ENCODE peak calls at places on chromosome 17, in seven cellular contexts. One of them, this sample, is unnamed.

GRCh38 chr17:69870091-69870530 is 204.9 kb upstream of the KCNJ16 start:
- DNase-seq in psoas muscle: no peak
- DNase-seq in ovary: no peak
- DNase-seq in PC-9: peak; percentile 91
- DNase-seq in A549: peak; percentile 10
- DNase-seq in dorsolateral prefrontal cortex: no peak
- DNase-seq in uterus: no peak
- DNase-seq in this sample: no peak

GRCh38 chr17:48037924-48038323 is 327 bp upstream of the COPZ2 start:
- DNase-seq in ovary: no peak
- DNase-seq in psoas muscle: no peak
- DNase-seq in uterus: no peak
- DNase-seq in PC-9: no peak
- DNase-seq in A549: no peak
- DNase-seq in dorsolateral prefrontal cortex: no peak
- DNase-seq in this sample: no peak

GRCh38 chr17:4310349-4311060 is 46.7 kb upstream of the ANKFY1 start:
- DNase-seq in A549: no peak
- DNase-seq in PC-9: no peak
- DNase-seq in psoas muscle: no peak
- DNase-seq in uterus: no peak
- DNase-seq in dorsolateral prefrontal cortex: peak; percentile 35
- DNase-seq in ovary: no peak
- DNase-seq in this sample: no peak

GRCh38 chr17:5120036-5120435 is 4.2 kb downstream of the USP6 start:
- DNase-seq in psoas muscle: no peak
- DNase-seq in ovary: no peak
- DNase-seq in uterus: no peak
- DNase-seq in A549: no peak
- DNase-seq in PC-9: no peak
- DNase-seq in dorsolateral prefrontal cortex: no peak
- DNase-seq in this sample: no peak

GRCh38 chr17:18992454-18993130 is 12.0 kb downstream of the FAM83G start:
- DNase-seq in PC-9: no peak
- DNase-seq in psoas muscle: no peak
- DNase-seq in ovary: no peak
- DNase-seq in A549: no peak
- DNase-seq in uterus: no peak
- DNase-seq in dorsolateral prefrontal cortex: no peak
- DNase-seq in this sample: no peak

GRCh38 chr17:65131244-65131643 is 5.9 kb upstream of the RGS9 start:
- DNase-seq in dorsolateral prefrontal cortex: no peak
- DNase-seq in ovary: no peak
- DNase-seq in uterus: no peak
- DNase-seq in PC-9: no peak
- DNase-seq in psoas muscle: no peak
- DNase-seq in A549: no peak
- DNase-seq in this sample: no peak

GRCh38 chr17:9644910-9645751 is at the start of gene USP43:
- DNase-seq in A549: peak; percentile 72
- DNase-seq in psoas muscle: peak; percentile 15
- DNase-seq in PC-9: peak; percentile 59
- DNase-seq in dorsolateral prefrontal cortex: no peak
- DNase-seq in ovary: no peak
- DNase-seq in uterus: no peak
- DNase-seq in this sample: peak; percentile 88

GRCh38 chr17:40542562-40543411 is 22.5 kb downstream of the CCR7 start:
- DNase-seq in uterus: peak; percentile 97
- DNase-seq in PC-9: no peak
- DNase-seq in dorsolateral prefrontal cortex: peak; percentile 44
- DNase-seq in ovary: peak; percentile 95
- DNase-seq in A549: peak; percentile 100
- DNase-seq in psoas muscle: peak; percentile 88
- DNase-seq in this sample: peak; percentile 38

GRCh38 chr17:36933174-36934143 is 3.8 kb upstream of the LHX1 start:
- DNase-seq in ovary: no peak
- DNase-seq in PC-9: no peak
- DNase-seq in dorsolateral prefrontal cortex: no peak
- DNase-seq in psoas muscle: no peak
- DNase-seq in uterus: no peak
- DNase-seq in A549: no peak
- DNase-seq in this sample: no peak

GRCh38 chr17:19376799-19377198 is 1.5 kb upstream of the MAPK7 start:
- DNase-seq in A549: no peak
- DNase-seq in uterus: peak; percentile 9
- DNase-seq in dorsolateral prefrontal cortex: peak; percentile 3
- DNase-seq in PC-9: peak; percentile 40
- DNase-seq in psoas muscle: no peak
- DNase-seq in ovary: no peak
- DNase-seq in this sample: no peak

GRCh38 chr17:574061-574460 is 140.6 kb downstream of the VPS53 start:
- DNase-seq in psoas muscle: peak; percentile 31
- DNase-seq in PC-9: no peak
- DNase-seq in uterus: peak; percentile 34
- DNase-seq in ovary: no peak
- DNase-seq in dorsolateral prefrontal cortex: no peak
- DNase-seq in A549: no peak
- DNase-seq in this sample: no peak

GRCh38 chr17:5364156-5364555 is 55.3 kb downstream of the NUP88 start:
- DNase-seq in uterus: no peak
- DNase-seq in A549: no peak
- DNase-seq in psoas muscle: no peak
- DNase-seq in ovary: no peak
- DNase-seq in PC-9: no peak
- DNase-seq in dorsolateral prefrontal cortex: no peak
- DNase-seq in this sample: no peak

GRCh38 chr17:50887705-50888245 is 21.6 kb upstream of the TOB1 start:
- DNase-seq in PC-9: no peak
- DNase-seq in A549: no peak
- DNase-seq in psoas muscle: no peak
- DNase-seq in uterus: no peak
- DNase-seq in ovary: no peak
- DNase-seq in dorsolateral prefrontal cortex: no peak
- DNase-seq in this sample: no peak

GRCh38 chr17:10738516-10739258 is 8.9 kb upstream of the TMEM220 start:
- DNase-seq in psoas muscle: no peak
- DNase-seq in A549: no peak
- DNase-seq in ovary: no peak
- DNase-seq in dorsolateral prefrontal cortex: no peak
- DNase-seq in PC-9: no peak
- DNase-seq in uterus: peak; percentile 6
- DNase-seq in this sample: no peak

GRCh38 chr17:17326275-17326875 is 23.2 kb downstream of the NT5M start:
- DNase-seq in dorsolateral prefrontal cortex: no peak
- DNase-seq in A549: no peak
- DNase-seq in psoas muscle: no peak
- DNase-seq in uterus: no peak
- DNase-seq in PC-9: no peak
- DNase-seq in ovary: no peak
- DNase-seq in this sample: no peak

GRCh38 chr17:36657763-36658490 is 56.5 kb downstream of the MRM1 start:
- DNase-seq in psoas muscle: no peak
- DNase-seq in ovary: no peak
- DNase-seq in dorsolateral prefrontal cortex: no peak
- DNase-seq in uterus: no peak
- DNase-seq in A549: peak; percentile 23
- DNase-seq in PC-9: no peak
- DNase-seq in this sample: no peak

GRCh38 chr17:20823890-20824289 is 218.9 kb downstream of the USP22 start:
- DNase-seq in psoas muscle: no peak
- DNase-seq in ovary: no peak
- DNase-seq in uterus: no peak
- DNase-seq in dorsolateral prefrontal cortex: no peak
- DNase-seq in PC-9: no peak
- DNase-seq in A549: no peak
- DNase-seq in this sample: no peak

GRCh38 chr17:14078027-14078426 is 8.7 kb downstream of the COX10 start:
- DNase-seq in dorsolateral prefrontal cortex: no peak
- DNase-seq in uterus: no peak
- DNase-seq in ovary: no peak
- DNase-seq in psoas muscle: no peak
- DNase-seq in PC-9: no peak
- DNase-seq in A549: no peak
- DNase-seq in this sample: no peak

GRCh38 chr17:65172511-65173136 is 35.5 kb downstream of the RGS9 start:
- DNase-seq in psoas muscle: no peak
- DNase-seq in PC-9: no peak
- DNase-seq in ovary: no peak
- DNase-seq in dorsolateral prefrontal cortex: no peak
- DNase-seq in A549: no peak
- DNase-seq in uterus: no peak
- DNase-seq in this sample: no peak

GRCh38 chr17:8121531-8122390 is 2.1 kb downstream of the HES7 start:
- DNase-seq in ovary: peak; percentile 82
- DNase-seq in PC-9: no peak
- DNase-seq in dorsolateral prefrontal cortex: peak; percentile 69
- DNase-seq in A549: peak; percentile 92
- DNase-seq in uterus: peak; percentile 62
- DNase-seq in psoas muscle: peak; percentile 62
- DNase-seq in this sample: peak; percentile 83

GRCh38 chr17:41329279-41329925 is 13.9 kb upstream of the KRTAP17-1 start:
- DNase-seq in ovary: no peak
- DNase-seq in dorsolateral prefrontal cortex: no peak
- DNase-seq in PC-9: peak; percentile 47
- DNase-seq in psoas muscle: no peak
- DNase-seq in A549: peak; percentile 78
- DNase-seq in uterus: no peak
- DNase-seq in this sample: no peak

GRCh38 chr17:33968350-33969044 is 286.6 kb upstream of the CCL2 start:
- DNase-seq in uterus: no peak
- DNase-seq in ovary: no peak
- DNase-seq in PC-9: no peak
- DNase-seq in A549: peak; percentile 18
- DNase-seq in dorsolateral prefrontal cortex: no peak
- DNase-seq in psoas muscle: no peak
- DNase-seq in this sample: no peak

GRCh38 chr17:41972571-41973411 is 6.2 kb downstream of the CNP start:
- DNase-seq in psoas muscle: peak; percentile 54
- DNase-seq in PC-9: peak; percentile 90
- DNase-seq in dorsolateral prefrontal cortex: no peak
- DNase-seq in uterus: no peak
- DNase-seq in ovary: peak; percentile 74
- DNase-seq in A549: no peak
- DNase-seq in this sample: peak; percentile 88

GRCh38 chr17:28900986-28901726 is 1.7 kb downstream of the DHRS13 start:
- DNase-seq in psoas muscle: no peak
- DNase-seq in PC-9: no peak
- DNase-seq in uterus: no peak
- DNase-seq in dorsolateral prefrontal cortex: no peak
- DNase-seq in A549: no peak
- DNase-seq in ovary: no peak
- DNase-seq in this sample: no peak
- H3K27ac ChIP-seq in psoas muscle: no peak overlapping the region
- H3K27ac ChIP-seq in PC-9: no peak overlapping the region
- H3K27ac ChIP-seq in uterus: no peak overlapping the region
- H3K27ac ChIP-seq in dorsolateral prefrontal cortex: no peak overlapping the region
- H3K27ac ChIP-seq in A549: no peak overlapping the region
- H3K27ac ChIP-seq in ovary: no peak overlapping the region
- H3K27ac ChIP-seq in this sample: no peak overlapping the region

GRCh38 chr17:77666480-77666879 is 292.0 kb upstream of the TNRC6C start:
- DNase-seq in A549: no peak
- DNase-seq in dorsolateral prefrontal cortex: no peak
- DNase-seq in psoas muscle: no peak
- DNase-seq in PC-9: no peak
- DNase-seq in uterus: no peak
- DNase-seq in ovary: no peak
- DNase-seq in this sample: no peak
- H3K4me3 ChIP-seq in A549: no peak overlapping the region
- H3K4me3 ChIP-seq in dorsolateral prefrontal cortex: no peak overlapping the region
- H3K4me3 ChIP-seq in psoas muscle: no peak overlapping the region
- H3K4me3 ChIP-seq in PC-9: no peak overlapping the region
- H3K4me3 ChIP-seq in uterus: no peak overlapping the region
- H3K4me3 ChIP-seq in ovary: no peak overlapping the region
- H3K4me3 ChIP-seq in this sample: no peak overlapping the region

GRCh38 chr17:76124582-76125390 is 16.3 kb downstream of the FOXJ1 start:
- DNase-seq in uterus: no peak
- DNase-seq in PC-9: no peak
- DNase-seq in psoas muscle: no peak
- DNase-seq in A549: peak; percentile 66
- DNase-seq in dorsolateral prefrontal cortex: no peak
- DNase-seq in ovary: no peak
- DNase-seq in this sample: no peak
- TF ChIP-seq CTCF in uterus: no peak
- TF ChIP-seq CTCF in PC-9: no peak
- TF ChIP-seq CTCF in psoas muscle: no peak
- TF ChIP-seq CTCF in A549: no peak
- TF ChIP-seq CTCF in dorsolateral prefrontal cortex: no peak
- TF ChIP-seq CTCF in ovary: no peak
- TF ChIP-seq CTCF in this sample: no peak

DNA sequence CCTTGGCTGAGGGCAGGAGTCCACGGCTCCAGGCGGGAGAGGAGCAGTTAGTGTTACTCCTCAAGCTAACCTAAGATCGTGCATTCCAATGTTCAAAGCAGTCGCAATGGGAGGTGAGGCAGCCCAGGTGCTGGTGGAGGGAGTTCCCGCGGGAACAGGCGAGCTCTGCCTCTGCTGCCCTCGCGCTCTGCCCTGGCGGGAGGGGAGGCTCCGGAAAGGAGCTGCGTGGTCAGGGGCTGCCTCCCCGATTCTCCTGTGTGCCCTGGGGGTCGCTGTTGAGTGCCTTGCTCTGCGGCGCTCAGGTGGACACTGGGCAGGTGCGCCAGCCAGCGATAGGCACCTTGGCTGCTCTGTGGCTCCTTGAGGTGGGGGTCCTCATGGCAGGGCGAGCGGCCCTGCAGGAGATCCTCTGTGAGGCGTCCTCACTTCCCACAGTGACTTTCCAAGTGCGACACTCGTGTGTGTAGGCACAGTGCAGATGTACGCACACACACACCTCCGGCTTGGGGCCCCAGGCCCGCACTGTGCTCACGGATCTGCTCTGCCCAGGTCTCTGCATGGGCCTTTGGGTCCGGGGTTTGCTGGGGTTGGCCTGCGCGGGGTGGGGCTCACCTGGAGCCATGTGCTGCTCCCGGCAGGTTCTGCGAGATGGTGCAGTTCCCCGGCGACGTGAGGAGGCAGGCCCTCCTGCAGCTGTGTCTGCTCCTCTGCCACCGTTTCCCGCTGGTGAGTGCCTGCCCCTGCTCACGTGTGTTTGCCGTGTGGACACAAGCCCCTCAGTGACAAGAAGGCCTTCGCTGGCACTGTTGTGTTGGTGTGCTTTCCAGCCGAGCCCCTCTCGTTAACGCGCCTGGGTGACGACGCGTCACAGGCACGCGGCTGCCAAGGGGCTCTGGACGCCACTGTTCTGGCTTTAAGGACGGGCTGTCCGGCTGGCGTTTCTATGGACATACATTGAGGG is 97.9 kb upstream of the ZNF750 start:
- DNase-seq in ovary: peak; percentile 31
- DNase-seq in A549: no peak
- DNase-seq in PC-9: no peak
- DNase-seq in psoas muscle: peak; percentile 6
- DNase-seq in uterus: peak; percentile 8
- DNase-seq in dorsolateral prefrontal cortex: peak; percentile 23
- DNase-seq in this sample: peak; percentile 44
- H3K27ac ChIP-seq in ovary: no peak overlapping the region
- H3K27ac ChIP-seq in A549: no peak overlapping the region
- H3K27ac ChIP-seq in PC-9: no peak overlapping the region
- H3K27ac ChIP-seq in psoas muscle: no peak overlapping the region
- H3K27ac ChIP-seq in uterus: no peak overlapping the region
- H3K27ac ChIP-seq in dorsolateral prefrontal cortex: no peak overlapping the region
- H3K27ac ChIP-seq in this sample: no peak overlapping the region